ENCODE peak calls at places on chromosomes 12 and 14, in six cellular contexts. One of them, this sample, is unnamed.

GRCh38 chr12:11545438-11546330 is 103.8 kb upstream of the ETV6 start:
- DNase-seq in adrenal gland: no peak
- DNase-seq in IMR-90: no peak
- DNase-seq in body of pancreas: no peak
- DNase-seq in GM12891: peak
- DNase-seq in tibial nerve: no peak
- DNase-seq in this sample: no peak

GRCh38 chr12:49503674-49504180 is 35.1 kb upstream of the KCNH3 start:
- DNase-seq in adrenal gland: no peak
- DNase-seq in body of pancreas: peak
- DNase-seq in tibial nerve: no peak
- DNase-seq in GM12891: no peak
- DNase-seq in IMR-90: peak
- DNase-seq in this sample: peak

GRCh38 chr14:75069021-75069810 is at the start of gene ZC2HC1C:
- DNase-seq in GM12891: peak
- DNase-seq in IMR-90: peak
- DNase-seq in body of pancreas: peak
- DNase-seq in adrenal gland: peak
- DNase-seq in tibial nerve: peak
- DNase-seq in this sample: peak

GRCh38 chr12:122028165-122028591 is 6.5 kb downstream of the BCL7A start:
- DNase-seq in GM12891: no peak
- DNase-seq in body of pancreas: no peak
- DNase-seq in tibial nerve: no peak
- DNase-seq in IMR-90: no peak
- DNase-seq in adrenal gland: peak
- DNase-seq in this sample: no peak

GRCh38 chr12:46843811-46844210 is 18.0 kb upstream of the SLC38A4 start:
- DNase-seq in body of pancreas: no peak
- DNase-seq in IMR-90: peak
- DNase-seq in GM12891: no peak
- DNase-seq in adrenal gland: no peak
- DNase-seq in tibial nerve: no peak
- DNase-seq in this sample: no peak

GRCh38 chr12:88400302-88400701 is 180.0 kb downstream of the KITLG start:
- DNase-seq in adrenal gland: no peak
- DNase-seq in GM12891: no peak
- DNase-seq in IMR-90: no peak
- DNase-seq in body of pancreas: no peak
- DNase-seq in tibial nerve: no peak
- DNase-seq in this sample: no peak

GRCh38 chr14:76115010-76115422 is 36.7 kb upstream of the GPATCH2L start:
- DNase-seq in GM12891: no peak
- DNase-seq in body of pancreas: no peak
- DNase-seq in tibial nerve: no peak
- DNase-seq in adrenal gland: no peak
- DNase-seq in IMR-90: no peak
- DNase-seq in this sample: no peak

GRCh38 chr12:111557271-111558106 is 41.6 kb downstream of the ATXN2 start:
- DNase-seq in GM12891: no peak
- DNase-seq in IMR-90: peak
- DNase-seq in adrenal gland: no peak
- DNase-seq in tibial nerve: no peak
- DNase-seq in body of pancreas: no peak
- DNase-seq in this sample: no peak

GRCh38 chr12:4701383-4701782 is 18.8 kb upstream of the GALNT8 start:
- DNase-seq in adrenal gland: no peak
- DNase-seq in tibial nerve: peak
- DNase-seq in IMR-90: peak
- DNase-seq in GM12891: no peak
- DNase-seq in body of pancreas: no peak
- DNase-seq in this sample: no peak

GRCh38 chr14:99809376-99809775 is 16.2 kb downstream of the EML1 start:
- DNase-seq in GM12891: no peak
- DNase-seq in adrenal gland: peak
- DNase-seq in tibial nerve: no peak
- DNase-seq in body of pancreas: peak
- DNase-seq in IMR-90: peak
- DNase-seq in this sample: no peak

GRCh38 chr12:104345234-104346066 is 41.9 kb downstream of the EID3 start:
- DNase-seq in GM12891: no peak
- DNase-seq in adrenal gland: no peak
- DNase-seq in body of pancreas: no peak
- DNase-seq in IMR-90: no peak
- DNase-seq in tibial nerve: no peak
- DNase-seq in this sample: no peak

GRCh38 chr14:77593501-77593911 is 22.9 kb downstream of the SPTLC2 start:
- DNase-seq in tibial nerve: no peak
- DNase-seq in IMR-90: peak
- DNase-seq in adrenal gland: no peak
- DNase-seq in GM12891: no peak
- DNase-seq in body of pancreas: no peak
- DNase-seq in this sample: no peak

GRCh38 chr14:77603654-77604270 is 12.7 kb downstream of the SPTLC2 start:
- DNase-seq in GM12891: no peak
- DNase-seq in IMR-90: no peak
- DNase-seq in tibial nerve: peak
- DNase-seq in adrenal gland: peak
- DNase-seq in body of pancreas: peak
- DNase-seq in this sample: no peak

GRCh38 chr14:99687284-99688209 is 3.4 kb downstream of the CYP46A1 start:
- DNase-seq in body of pancreas: no peak
- DNase-seq in adrenal gland: no peak
- DNase-seq in IMR-90: no peak
- DNase-seq in GM12891: no peak
- DNase-seq in tibial nerve: no peak
- DNase-seq in this sample: no peak

GRCh38 chr12:115639667-115640012 is 637.9 kb downstream of the MED13L start:
- DNase-seq in IMR-90: no peak
- DNase-seq in body of pancreas: no peak
- DNase-seq in GM12891: no peak
- DNase-seq in tibial nerve: no peak
- DNase-seq in adrenal gland: no peak
- DNase-seq in this sample: no peak

GRCh38 chr12:51753980-51754675 is 94.4 kb downstream of the FIGNL2 start:
- DNase-seq in IMR-90: no peak
- DNase-seq in GM12891: no peak
- DNase-seq in adrenal gland: no peak
- DNase-seq in body of pancreas: no peak
- DNase-seq in tibial nerve: no peak
- DNase-seq in this sample: no peak

DNA sequence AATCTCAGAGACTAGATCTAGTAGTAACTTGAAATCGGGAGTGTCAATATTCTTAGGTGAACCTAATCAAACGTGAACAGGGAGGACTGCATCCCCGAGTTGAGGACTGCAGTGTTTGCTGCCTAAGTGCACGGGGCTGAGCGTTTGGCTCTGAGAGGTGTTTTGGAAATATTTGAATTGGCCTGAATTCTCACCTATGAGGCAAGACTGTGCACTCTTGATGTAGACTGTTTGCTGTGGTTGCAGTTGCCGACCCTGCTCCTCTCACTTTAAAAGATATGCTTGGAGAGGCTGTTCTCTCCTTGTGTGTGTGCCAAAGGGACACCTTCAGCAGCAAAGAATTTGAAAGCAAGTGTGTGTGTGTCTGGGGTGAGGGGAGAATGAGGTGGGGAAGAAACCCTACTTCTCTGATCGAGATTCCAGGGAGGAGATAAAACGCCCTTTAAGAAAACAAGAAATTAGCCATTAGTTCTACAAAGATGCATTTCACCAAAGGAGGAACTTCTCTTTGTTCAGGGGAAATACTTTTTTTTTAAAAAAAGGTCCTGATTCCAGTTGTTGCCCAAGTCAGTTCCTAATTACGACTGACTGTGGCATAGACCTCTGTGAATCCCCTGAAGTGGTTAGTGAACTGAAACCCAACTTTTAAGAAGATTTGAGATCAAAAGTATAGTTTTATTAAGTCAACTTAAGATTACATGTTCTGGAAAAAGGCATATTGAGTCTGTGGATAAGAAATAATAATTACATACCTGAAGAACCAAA is 106.6 kb downstream of the DYRK2 start:
- DNase-seq in adrenal gland: no peak
- DNase-seq in GM12891: no peak
- DNase-seq in IMR-90: no peak
- DNase-seq in tibial nerve: no peak
- DNase-seq in body of pancreas: peak
- DNase-seq in this sample: no peak
- TF ChIP-seq POLR2A in adrenal gland: no peak
- TF ChIP-seq POLR2A in GM12891: no peak
- TF ChIP-seq POLR2A in IMR-90: no peak
- TF ChIP-seq POLR2A in tibial nerve: no peak
- TF ChIP-seq POLR2A in body of pancreas: no peak
- TF ChIP-seq POLR2A in this sample: no peak

DNA sequence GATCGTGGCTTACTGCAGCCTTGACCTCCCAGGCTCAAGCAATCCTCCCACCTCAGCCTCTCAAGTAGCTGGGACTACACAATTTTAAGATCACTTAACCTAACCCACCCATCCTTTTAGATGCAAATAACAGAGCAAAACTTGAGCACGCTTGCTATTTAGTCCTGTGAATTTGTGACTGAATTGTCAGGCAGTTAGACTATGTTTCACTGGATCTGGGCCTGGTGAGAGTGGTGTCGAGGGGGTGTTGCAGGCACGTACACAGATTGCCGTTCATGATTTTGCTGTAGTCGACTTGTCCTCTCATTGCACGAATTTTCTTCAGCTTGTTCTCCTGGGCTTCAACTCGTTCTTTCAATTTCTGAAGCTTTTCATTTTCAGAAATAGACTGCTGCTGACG is 38.2 kb downstream of the ZFYVE21 start:
- DNase-seq in body of pancreas: no peak
- DNase-seq in IMR-90: no peak
- DNase-seq in tibial nerve: no peak
- DNase-seq in adrenal gland: no peak
- DNase-seq in GM12891: no peak
- DNase-seq in this sample: no peak
- TF ChIP-seq POLR2A in body of pancreas: no peak
- TF ChIP-seq POLR2A in IMR-90: no peak
- TF ChIP-seq POLR2A in tibial nerve: no peak
- TF ChIP-seq POLR2A in adrenal gland: no peak
- TF ChIP-seq POLR2A in GM12891: no peak
- TF ChIP-seq POLR2A in this sample: no peak

GRCh38 chr14:93206793-93207467 is at the start of the genes GON7 and UBR7:
- DNase-seq in GM12891: peak
- DNase-seq in IMR-90: peak
- DNase-seq in adrenal gland: peak
- DNase-seq in body of pancreas: peak
- DNase-seq in tibial nerve: peak
- DNase-seq in this sample: peak
- TF ChIP-seq POLR2A in GM12891: peak
- TF ChIP-seq POLR2A in IMR-90: peak
- TF ChIP-seq POLR2A in adrenal gland: peak
- TF ChIP-seq POLR2A in body of pancreas: peak
- TF ChIP-seq POLR2A in tibial nerve: peak
- TF ChIP-seq POLR2A in this sample: peak

DNA sequence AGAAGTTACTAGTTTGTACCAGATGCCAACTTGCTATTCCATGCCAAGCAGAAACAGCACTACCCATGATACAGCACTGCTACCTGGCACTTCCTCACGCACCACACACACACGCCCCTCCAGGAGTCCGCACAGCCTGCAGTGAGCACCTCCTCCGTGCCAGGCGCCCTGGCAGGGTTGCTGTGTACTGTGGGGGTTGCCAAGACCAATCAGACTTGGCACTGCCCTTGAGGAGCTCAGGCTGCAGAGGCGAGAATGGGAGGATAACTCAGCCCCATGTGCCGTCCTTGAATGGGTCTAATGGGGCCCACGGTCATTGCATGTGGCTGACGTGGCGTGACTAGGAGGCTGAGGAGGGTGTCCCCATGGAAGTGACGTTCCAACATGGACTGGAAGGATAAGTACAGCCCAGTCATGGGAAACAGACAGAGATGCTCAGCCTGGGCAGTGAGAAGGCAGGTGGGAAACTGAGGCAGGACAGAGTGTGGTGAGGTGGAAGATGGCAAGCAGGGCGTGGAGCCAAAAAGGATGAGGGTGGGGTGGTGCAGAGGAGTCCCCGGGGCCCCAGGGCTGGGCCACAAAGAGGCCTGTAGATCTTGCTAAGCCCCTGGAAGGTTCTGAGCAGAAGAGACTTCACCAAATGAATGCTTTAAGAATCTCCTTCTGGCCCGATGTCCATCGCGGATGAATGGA is 65.3 kb upstream of the C14orf180 start:
- DNase-seq in adrenal gland: peak
- DNase-seq in body of pancreas: no peak
- DNase-seq in tibial nerve: no peak
- DNase-seq in IMR-90: no peak
- DNase-seq in GM12891: no peak
- DNase-seq in this sample: no peak
- TF ChIP-seq POLR2A in adrenal gland: no peak
- TF ChIP-seq POLR2A in body of pancreas: no peak
- TF ChIP-seq POLR2A in tibial nerve: no peak
- TF ChIP-seq POLR2A in IMR-90: no peak
- TF ChIP-seq POLR2A in GM12891: no peak
- TF ChIP-seq POLR2A in this sample: no peak

DNA sequence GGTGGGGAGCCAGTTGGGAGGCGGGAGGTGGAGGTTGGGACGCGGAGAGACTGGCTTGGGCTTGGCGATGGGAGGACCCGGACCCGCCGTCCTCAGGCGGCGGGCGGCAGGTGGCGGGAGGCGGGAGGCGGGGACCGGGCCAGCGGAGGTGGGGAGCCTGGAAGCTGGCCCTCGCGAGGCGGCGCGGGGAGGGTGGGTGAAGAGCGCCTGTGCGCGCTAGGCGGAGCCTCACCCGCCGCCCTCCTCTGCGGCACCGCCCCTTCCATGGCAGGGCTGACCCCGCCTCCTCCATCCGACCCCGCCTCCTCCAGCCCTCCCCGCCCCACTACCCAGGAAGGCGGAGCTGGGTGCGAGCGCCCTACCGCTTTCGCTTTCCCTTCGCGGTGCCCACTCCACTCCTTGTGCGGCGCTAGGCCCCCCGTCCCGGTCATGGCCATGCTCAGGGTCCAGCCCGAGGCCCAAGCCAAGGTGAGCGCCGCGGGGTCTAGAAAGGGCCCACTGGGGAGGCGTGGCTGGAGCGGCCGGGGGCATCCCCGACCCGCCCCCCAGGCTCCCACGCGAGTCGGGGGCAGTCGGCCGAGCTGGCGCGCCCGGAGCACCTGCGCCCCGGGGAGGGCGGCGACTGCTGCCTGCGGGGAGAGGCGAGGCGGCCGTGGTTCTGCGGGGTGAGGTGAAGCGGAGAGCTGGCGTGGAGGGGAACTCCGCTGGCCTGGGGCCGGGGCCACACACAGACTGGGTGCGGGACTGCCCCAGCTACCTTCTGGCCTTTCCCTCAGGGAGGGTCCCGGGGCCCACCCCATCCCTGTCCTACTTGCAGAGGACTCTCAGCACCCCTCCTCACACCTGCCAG is at the start of gene PSME1:
- DNase-seq in body of pancreas: peak
- DNase-seq in tibial nerve: peak
- DNase-seq in IMR-90: peak
- DNase-seq in adrenal gland: peak
- DNase-seq in GM12891: peak
- DNase-seq in this sample: peak
- TF ChIP-seq POLR2A in body of pancreas: peak
- TF ChIP-seq POLR2A in tibial nerve: peak
- TF ChIP-seq POLR2A in IMR-90: no peak
- TF ChIP-seq POLR2A in adrenal gland: peak
- TF ChIP-seq POLR2A in GM12891: peak
- TF ChIP-seq POLR2A in this sample: peak